ENCODE peak calls at places on chromosome 13, in six cellular contexts. One of them, this sample, is unnamed.

GRCh38 chr13:21013682-21014038 is 47.7 kb downstream of the LATS2 start:
- DNase-seq in suprapubic skin: no peak
- DNase-seq in fibroblast of lung: no peak
- DNase-seq in esophagus muscularis mucosa: no peak
- DNase-seq in PC-3: no peak
- DNase-seq in heart right ventricle: no peak
- DNase-seq in this sample: no peak

GRCh38 chr13:72255908-72256307 is 388.9 kb upstream of the DACH1 start:
- DNase-seq in suprapubic skin: no peak
- DNase-seq in fibroblast of lung: peak; percentile 51
- DNase-seq in esophagus muscularis mucosa: no peak
- DNase-seq in PC-3: peak; percentile 70
- DNase-seq in heart right ventricle: no peak
- DNase-seq in this sample: no peak

GRCh38 chr13:66665991-66666390 is 564.1 kb downstream of the PCDH9 start:
- DNase-seq in suprapubic skin: no peak
- DNase-seq in fibroblast of lung: peak; percentile 77
- DNase-seq in esophagus muscularis mucosa: no peak
- DNase-seq in PC-3: peak; percentile 33
- DNase-seq in heart right ventricle: no peak
- DNase-seq in this sample: no peak

GRCh38 chr13:76822691-76823267 is 63.4 kb downstream of the KCTD12 start:
- DNase-seq in suprapubic skin: no peak
- DNase-seq in fibroblast of lung: peak; percentile 60
- DNase-seq in esophagus muscularis mucosa: no peak
- DNase-seq in PC-3: peak; percentile 53
- DNase-seq in heart right ventricle: no peak
- DNase-seq in this sample: no peak

GRCh38 chr13:114222461-114222968 is 12.2 kb upstream of the CDC16 start:
- DNase-seq in suprapubic skin: no peak
- DNase-seq in fibroblast of lung: peak; percentile 39
- DNase-seq in esophagus muscularis mucosa: no peak
- DNase-seq in PC-3: no peak
- DNase-seq in heart right ventricle: peak; percentile 24
- DNase-seq in this sample: no peak

GRCh38 chr13:90197722-90198121 is 1149.8 kb upstream of the MIR17HG start:
- DNase-seq in suprapubic skin: no peak
- DNase-seq in fibroblast of lung: peak; percentile 9
- DNase-seq in esophagus muscularis mucosa: no peak
- DNase-seq in PC-3: peak; percentile 55
- DNase-seq in heart right ventricle: no peak
- DNase-seq in this sample: no peak

GRCh38 chr13:31929031-31929770 is 102.4 kb upstream of the FRY start:
- DNase-seq in suprapubic skin: no peak
- DNase-seq in fibroblast of lung: no peak
- DNase-seq in esophagus muscularis mucosa: no peak
- DNase-seq in PC-3: no peak
- DNase-seq in heart right ventricle: no peak
- DNase-seq in this sample: no peak

GRCh38 chr13:72726721-72727416 is 560 bp downstream of the MZT1 start:
- DNase-seq in suprapubic skin: peak; percentile 83
- DNase-seq in fibroblast of lung: peak; percentile 5
- DNase-seq in esophagus muscularis mucosa: no peak
- DNase-seq in PC-3: peak; percentile 6
- DNase-seq in heart right ventricle: peak; percentile 49
- DNase-seq in this sample: no peak

GRCh38 chr13:25037057-25037813 is 58.7 kb upstream of the PABPC3 start:
- DNase-seq in suprapubic skin: no peak
- DNase-seq in fibroblast of lung: peak; percentile 73
- DNase-seq in esophagus muscularis mucosa: no peak
- DNase-seq in PC-3: peak; percentile 68
- DNase-seq in heart right ventricle: no peak
- DNase-seq in this sample: no peak

GRCh38 chr13:61852116-61852515 is 436.5 kb upstream of the PCDH20 start:
- DNase-seq in suprapubic skin: no peak
- DNase-seq in fibroblast of lung: no peak
- DNase-seq in esophagus muscularis mucosa: no peak
- DNase-seq in PC-3: no peak
- DNase-seq in heart right ventricle: no peak
- DNase-seq in this sample: no peak

GRCh38 chr13:75771818-75772217 is 135.7 kb downstream of the LMO7 start:
- DNase-seq in suprapubic skin: no peak
- DNase-seq in fibroblast of lung: peak; percentile 81
- DNase-seq in esophagus muscularis mucosa: no peak
- DNase-seq in PC-3: peak; percentile 80
- DNase-seq in heart right ventricle: no peak
- DNase-seq in this sample: no peak

GRCh38 chr13:99690426-99691189 is 189.3 kb downstream of the TM9SF2 start:
- DNase-seq in suprapubic skin: no peak
- DNase-seq in fibroblast of lung: no peak
- DNase-seq in esophagus muscularis mucosa: no peak
- DNase-seq in PC-3: no peak
- DNase-seq in heart right ventricle: no peak
- DNase-seq in this sample: no peak

GRCh38 chr13:99692854-99693253 is 191.6 kb downstream of the TM9SF2 start:
- DNase-seq in suprapubic skin: no peak
- DNase-seq in fibroblast of lung: no peak
- DNase-seq in esophagus muscularis mucosa: no peak
- DNase-seq in PC-3: no peak
- DNase-seq in heart right ventricle: no peak
- DNase-seq in this sample: no peak

GRCh38 chr13:99689955-99690354 is 188.7 kb downstream of the TM9SF2 start:
- DNase-seq in suprapubic skin: no peak
- DNase-seq in fibroblast of lung: no peak
- DNase-seq in esophagus muscularis mucosa: no peak
- DNase-seq in PC-3: no peak
- DNase-seq in heart right ventricle: no peak
- DNase-seq in this sample: no peak

GRCh38 chr13:99693351-99693750 is 192.1 kb downstream of the TM9SF2 start:
- DNase-seq in suprapubic skin: no peak
- DNase-seq in fibroblast of lung: no peak
- DNase-seq in esophagus muscularis mucosa: no peak
- DNase-seq in PC-3: no peak
- DNase-seq in heart right ventricle: no peak
- DNase-seq in this sample: no peak

DNA sequence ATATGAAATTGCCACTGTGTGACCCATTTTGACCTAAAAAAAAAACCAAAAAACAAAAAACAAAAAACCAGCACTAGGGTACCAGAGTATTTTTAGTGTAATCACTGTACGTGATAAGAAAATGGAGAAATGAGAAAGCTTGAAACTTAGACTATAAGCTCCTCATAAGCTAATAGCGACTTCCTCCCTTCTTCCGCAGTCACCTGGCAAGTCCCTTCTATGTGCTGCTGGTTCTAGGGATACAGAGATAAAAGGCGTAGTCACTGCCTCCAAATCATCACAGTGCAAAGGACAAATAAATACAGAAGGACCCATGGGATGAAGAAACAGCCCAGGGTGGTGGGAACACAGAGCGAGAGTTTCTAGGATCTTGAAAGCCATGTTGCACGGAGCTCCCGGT is 190.3 kb downstream of the TM9SF2 start:
- DNase-seq in suprapubic skin: no peak
- DNase-seq in fibroblast of lung: no peak
- DNase-seq in esophagus muscularis mucosa: no peak
- DNase-seq in PC-3: no peak
- DNase-seq in heart right ventricle: no peak
- DNase-seq in this sample: no peak
- H3K4me1 ChIP-seq in suprapubic skin: no peaks in the 10 kb centered on the region
- H3K4me1 ChIP-seq in fibroblast of lung: no peaks in the 10 kb centered on the region
- H3K4me1 ChIP-seq in esophagus muscularis mucosa: peaks cover 1% of the 10 kb centered on the region
- H3K4me1 ChIP-seq in PC-3: no peaks in the 10 kb centered on the region
- H3K4me1 ChIP-seq in heart right ventricle: peaks cover 5% of the 10 kb centered on the region
- H3K4me1 ChIP-seq in this sample: no peaks in the 10 kb centered on the region

DNA sequence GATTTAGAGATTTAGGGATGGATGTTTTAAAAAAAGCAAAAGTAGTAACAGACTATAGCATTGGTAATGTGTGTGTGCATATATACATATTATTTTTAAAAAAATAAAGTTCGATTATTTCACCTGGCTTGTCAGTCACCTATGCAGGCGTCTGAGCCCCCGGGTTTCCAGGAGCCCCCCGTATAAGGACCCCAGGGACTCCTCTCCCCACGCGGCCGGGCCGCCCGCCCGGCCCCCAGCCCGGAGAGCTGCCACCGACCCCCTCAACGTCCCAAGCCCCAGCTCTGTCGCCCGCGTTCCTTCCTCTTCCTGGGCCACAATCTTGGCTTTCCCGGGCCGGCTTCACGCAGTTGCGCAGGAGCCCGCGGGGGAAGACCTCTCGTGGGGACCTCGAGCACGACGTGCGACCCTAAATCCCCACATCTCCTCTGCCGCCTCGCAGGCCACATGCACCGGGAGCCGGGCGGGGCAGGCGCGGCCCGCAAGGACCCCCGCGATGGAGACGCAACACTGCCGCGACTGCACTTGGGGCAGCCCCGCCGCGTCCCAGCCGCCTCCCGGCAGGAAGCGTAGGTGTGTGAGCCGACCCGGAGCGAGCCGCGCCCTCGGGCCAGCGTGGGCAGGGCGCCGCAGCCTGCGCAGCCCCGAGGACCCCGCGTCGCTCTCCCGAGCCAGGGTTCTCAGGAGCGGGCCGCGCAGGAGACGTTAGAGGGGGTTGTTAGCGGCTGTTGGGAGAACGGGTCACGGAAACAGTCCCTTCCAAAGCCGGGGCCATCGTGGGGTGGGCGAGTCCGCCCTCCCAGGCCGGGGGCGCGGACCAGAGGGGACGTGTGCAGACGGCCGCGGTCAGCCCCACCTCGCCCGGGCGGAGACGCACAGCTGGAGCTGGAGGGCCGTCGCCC is 840 bp upstream of the CCNA1 start:
- DNase-seq in suprapubic skin: no peak
- DNase-seq in fibroblast of lung: no peak
- DNase-seq in esophagus muscularis mucosa: no peak
- DNase-seq in PC-3: no peak
- DNase-seq in heart right ventricle: peak; percentile 17
- DNase-seq in this sample: peak; percentile 17
- H3K27ac ChIP-seq in suprapubic skin: no peak overlapping the region
- H3K27ac ChIP-seq in fibroblast of lung: no peak overlapping the region
- H3K27ac ChIP-seq in esophagus muscularis mucosa: no peak overlapping the region
- H3K27ac ChIP-seq in PC-3: peak overlapping the region; percentile 41
- H3K27ac ChIP-seq in heart right ventricle: no peak overlapping the region
- H3K27ac ChIP-seq in this sample: peak overlapping the region; percentile 43

GRCh38 chr13:97802213-97802612 is 151.3 kb upstream of the IPO5 start:
- DNase-seq in suprapubic skin: no peak
- DNase-seq in fibroblast of lung: no peak
- DNase-seq in esophagus muscularis mucosa: no peak
- DNase-seq in PC-3: no peak
- DNase-seq in heart right ventricle: no peak
- DNase-seq in this sample: no peak
- H3K4me1 ChIP-seq in suprapubic skin: peaks cover 9% of the 10 kb centered on the region
- H3K4me1 ChIP-seq in fibroblast of lung: peaks cover 3% of the 10 kb centered on the region
- H3K4me1 ChIP-seq in esophagus muscularis mucosa: no peaks in the 10 kb centered on the region
- H3K4me1 ChIP-seq in PC-3: no peaks in the 10 kb centered on the region
- H3K4me1 ChIP-seq in heart right ventricle: no peaks in the 10 kb centered on the region
- H3K4me1 ChIP-seq in this sample: no peaks in the 10 kb centered on the region

GRCh38 chr13:45168555-45168930 is 32.3 kb downstream of the KCTD4 start:
- DNase-seq in suprapubic skin: no peak
- DNase-seq in fibroblast of lung: no peak
- DNase-seq in esophagus muscularis mucosa: no peak
- DNase-seq in PC-3: no peak
- DNase-seq in heart right ventricle: no peak
- DNase-seq in this sample: no peak
- H3K27ac ChIP-seq in suprapubic skin: peak overlapping the region; percentile 40
- H3K27ac ChIP-seq in fibroblast of lung: no peak overlapping the region
- H3K27ac ChIP-seq in esophagus muscularis mucosa: no peak overlapping the region
- H3K27ac ChIP-seq in PC-3: peak overlapping the region; percentile 68
- H3K27ac ChIP-seq in heart right ventricle: no peak overlapping the region
- H3K27ac ChIP-seq in this sample: no peak overlapping the region

GRCh38 chr13:94928127-94928526 is 215.8 kb upstream of the SOX21 start:
- DNase-seq in suprapubic skin: no peak
- DNase-seq in fibroblast of lung: no peak
- DNase-seq in esophagus muscularis mucosa: no peak
- DNase-seq in PC-3: no peak
- DNase-seq in heart right ventricle: no peak
- DNase-seq in this sample: no peak

DNA sequence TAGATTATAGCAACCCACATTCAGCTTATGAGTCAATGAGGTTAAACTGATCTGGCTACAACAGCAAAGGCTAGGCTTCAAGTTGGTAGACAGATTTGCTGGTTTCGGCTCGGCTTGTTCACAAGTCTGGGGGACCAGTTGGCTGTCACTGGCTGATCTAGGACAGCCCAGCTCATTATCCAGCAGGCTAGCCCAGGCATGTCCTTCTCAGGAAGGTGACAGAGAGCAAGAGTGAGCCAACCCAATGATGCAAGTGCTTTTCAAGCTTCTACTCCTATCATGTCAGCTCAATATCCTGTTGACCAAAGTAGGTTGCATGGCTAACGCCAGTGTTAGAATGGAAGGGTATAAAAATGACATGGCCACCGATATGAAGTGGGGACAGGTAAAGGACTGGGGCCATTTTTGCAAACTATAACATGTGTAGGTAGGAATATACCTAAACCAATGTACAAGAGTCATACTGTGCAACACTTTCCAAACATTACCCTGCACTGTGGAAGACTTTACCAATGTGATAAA is 220.9 kb upstream of the SOX21 start:
- DNase-seq in suprapubic skin: no peak
- DNase-seq in fibroblast of lung: no peak
- DNase-seq in esophagus muscularis mucosa: no peak
- DNase-seq in PC-3: no peak
- DNase-seq in heart right ventricle: no peak
- DNase-seq in this sample: no peak
- H3K4me1 ChIP-seq in suprapubic skin: no peaks in the 10 kb centered on the region
- H3K4me1 ChIP-seq in fibroblast of lung: no peaks in the 10 kb centered on the region
- H3K4me1 ChIP-seq in esophagus muscularis mucosa: no peaks in the 10 kb centered on the region
- H3K4me1 ChIP-seq in PC-3: no peaks in the 10 kb centered on the region
- H3K4me1 ChIP-seq in heart right ventricle: no peaks in the 10 kb centered on the region
- H3K4me1 ChIP-seq in this sample: no peaks in the 10 kb centered on the region

DNA sequence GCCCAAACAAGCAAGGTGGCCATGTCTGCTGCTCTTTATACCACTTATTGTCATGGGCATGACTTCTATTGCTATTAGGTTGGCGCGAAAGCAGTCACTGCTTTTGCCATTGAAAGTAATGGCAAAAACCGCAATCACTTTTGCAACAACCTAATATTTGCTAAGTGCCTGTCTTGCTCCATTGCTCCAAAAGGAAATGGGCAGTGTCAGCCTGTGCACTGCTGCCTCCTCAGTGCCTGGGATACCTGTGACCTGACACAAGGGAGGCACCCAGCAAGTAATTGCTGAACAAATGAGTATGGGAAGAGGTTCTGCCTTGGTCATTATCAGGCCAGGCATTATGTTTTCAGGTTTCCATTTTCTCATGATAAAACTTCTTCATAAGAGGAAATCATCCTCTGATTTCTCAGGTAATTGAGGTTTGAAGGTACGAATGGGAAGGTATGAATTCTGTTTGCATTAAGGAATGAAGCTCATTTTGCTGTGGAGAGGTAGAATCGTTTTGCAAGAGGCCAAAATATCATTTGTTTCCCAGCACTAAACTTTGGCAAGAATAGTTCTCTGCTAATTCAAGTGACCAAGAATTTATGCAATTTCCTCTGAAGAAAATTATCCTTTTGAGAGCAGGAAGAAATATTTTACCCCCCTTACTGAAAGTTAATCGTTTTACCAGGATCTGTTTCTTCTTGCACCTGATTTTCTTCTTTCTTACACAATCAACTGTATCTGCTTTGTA is 128.3 kb upstream of the SPRY2 start:
- DNase-seq in suprapubic skin: no peak
- DNase-seq in fibroblast of lung: no peak
- DNase-seq in esophagus muscularis mucosa: no peak
- DNase-seq in PC-3: no peak
- DNase-seq in heart right ventricle: no peak
- DNase-seq in this sample: no peak
- H3K27ac ChIP-seq in suprapubic skin: peak overlapping the region; percentile 85
- H3K27ac ChIP-seq in fibroblast of lung: no peak overlapping the region
- H3K27ac ChIP-seq in esophagus muscularis mucosa: peak overlapping the region; percentile 76
- H3K27ac ChIP-seq in PC-3: peak overlapping the region; percentile 33
- H3K27ac ChIP-seq in heart right ventricle: peak overlapping the region; percentile 78
- H3K27ac ChIP-seq in this sample: peak overlapping the region; percentile 65

GRCh38 chr13:109608032-109608431 is 178.4 kb downstream of the IRS2 start:
- DNase-seq in suprapubic skin: no peak
- DNase-seq in fibroblast of lung: no peak
- DNase-seq in esophagus muscularis mucosa: no peak
- DNase-seq in PC-3: no peak
- DNase-seq in heart right ventricle: no peak
- DNase-seq in this sample: no peak
- H3K4me1 ChIP-seq in suprapubic skin: no peaks in the 10 kb centered on the region
- H3K4me1 ChIP-seq in fibroblast of lung: no peaks in the 10 kb centered on the region
- H3K4me1 ChIP-seq in esophagus muscularis mucosa: no peaks in the 10 kb centered on the region
- H3K4me1 ChIP-seq in PC-3: peaks cover 7% of the 10 kb centered on the region
- H3K4me1 ChIP-seq in heart right ventricle: no peaks in the 10 kb centered on the region
- H3K4me1 ChIP-seq in this sample: no peaks in the 10 kb centered on the region